ENCODE peak calls at places on chromosome X, in five cellular contexts. J is choroid plexus epithelial cell, Y is stomach, H is mesothelial cell of epicardium, E is psoas muscle. X is an unnamed sample.

GRCh38 chrX:23803931-23804381 is 21.0 kb downstream of the SAT1 start:
- DNase-seq in J (peak), Y (peak), H (no peak), E (peak), X (no peak)

GRCh38 chrX:152138388-152138784 is at the start of gene MAGEA10:
- DNase-seq in J (no peak), Y (no peak), H (no peak), E (no peak), X (no peak)

GRCh38 chrX:39000802-39001201 is 199.5 kb downstream of the MID1IP1 start:
- DNase-seq in J (no peak), Y (no peak), H (no peak), E (no peak), X (no peak)

GRCh38 chrX:74343970-74344622 is 40.1 kb downstream of the ZCCHC13 start:
- DNase-seq in J (peak), Y (peak), H (no peak), E (no peak), X (no peak)

GRCh38 chrX:68894513-68895338 is 65.9 kb downstream of the EFNB1 start:
- DNase-seq in J (peak), Y (peak), H (no peak), E (peak), X (no peak)

GRCh38 chrX:153474718-153475117 is 4.3 kb upstream of the HAUS7 start:
- DNase-seq in J (peak), Y (peak), H (peak), E (peak), X (peak)

GRCh38 chrX:41512394-41512793 is 65.3 kb downstream of the NYX start:
- DNase-seq in J (no peak), Y (no peak), H (no peak), E (no peak), X (no peak)

GRCh38 chrX:2690856-2691542 is at the start of gene CD99:
- DNase-seq in J (peak), Y (peak), H (peak), E (peak), X (peak)

GRCh38 chrX:22373766-22374165 is 101.1 kb downstream of the CBLL2 start:
- DNase-seq in J (no peak), Y (no peak), H (no peak), E (no peak), X (no peak)

GRCh38 chrX:100076031-100076430 is 334.0 kb downstream of the PCDH19 start:
- DNase-seq in J (no peak), Y (no peak), H (no peak), E (no peak), X (no peak)

GRCh38 chrX:100070334-100070849 is 339.7 kb downstream of the PCDH19 start:
- DNase-seq in J (no peak), Y (no peak), H (no peak), E (no peak), X (no peak)

DNA sequence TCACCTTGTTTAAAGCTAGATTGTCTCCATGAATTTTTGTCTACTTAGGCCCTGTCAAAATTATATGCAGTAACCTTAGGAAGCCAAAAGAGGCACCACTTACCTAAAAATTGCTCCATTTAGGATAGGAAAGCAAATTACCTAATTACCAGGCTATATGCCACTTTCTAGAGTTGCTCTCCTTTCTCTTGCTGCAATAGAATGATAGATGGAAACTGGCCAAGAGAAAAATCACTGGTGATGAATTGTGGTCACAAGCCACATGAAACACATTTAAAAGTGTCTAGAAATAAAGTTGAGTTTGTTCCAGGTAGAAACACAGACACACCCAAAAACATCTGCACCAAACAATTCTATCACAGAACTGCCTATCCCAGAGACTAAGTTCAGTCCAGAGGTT is 337.8 kb downstream of the PCDH19 start:
- DNase-seq in J (no peak), Y (no peak), H (no peak), E (no peak), X (no peak)
- TF ChIP-seq CTCF in J (no peak), Y (no peak), H (no peak), E (no peak), X (no peak)

GRCh38 chrX:119206203-119206602 is 29.9 kb upstream of the PGRMC1 start:
- DNase-seq in J (no peak), Y (no peak), H (no peak), E (no peak), X (no peak)
- TF ChIP-seq CTCF in J (no peak), Y (no peak), H (no peak), E (no peak), X (no peak)

GRCh38 chrX:6645216-6645615 is 110.3 kb upstream of the VCX3A start:
- DNase-seq in J (no peak), Y (no peak), H (no peak), E (no peak), X (no peak)

GRCh38 chrX:6640727-6641126 is 105.8 kb upstream of the VCX3A start:
- DNase-seq in J (no peak), Y (no peak), H (no peak), E (no peak), X (no peak)

DNA sequence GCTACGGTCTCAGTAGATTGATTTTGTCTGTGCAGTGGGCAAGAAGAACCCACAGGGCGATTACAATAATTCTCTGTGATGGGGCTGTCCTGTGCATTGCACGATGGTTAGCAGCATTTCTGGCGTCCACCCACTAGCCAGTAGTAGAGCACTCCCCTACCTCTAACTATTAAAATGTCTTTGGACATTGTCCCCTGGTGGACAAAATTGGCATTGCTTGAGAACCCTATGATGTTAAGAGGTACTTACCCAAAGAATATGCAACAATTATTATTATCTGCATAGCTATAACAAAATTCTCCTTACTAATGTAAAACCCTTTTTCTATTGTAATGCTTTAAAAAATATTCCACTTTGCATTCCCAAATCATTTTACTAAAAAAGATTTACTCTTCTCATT is 109.5 kb upstream of the VCX3A start:
- DNase-seq in J (no peak), Y (no peak), H (no peak), E (no peak), X (no peak)
- TF ChIP-seq CTCF in J (no peak), Y (no peak), H (peak), E (no peak), X (no peak)

GRCh38 chrX:125407314-125407713 is 87.6 kb downstream of the TEX13C start:
- DNase-seq in J (no peak), Y (no peak), H (no peak), E (no peak), X (no peak)

GRCh38 chrX:125405339-125405738 is 85.7 kb downstream of the TEX13C start:
- DNase-seq in J (no peak), Y (no peak), H (no peak), E (no peak), X (no peak)

GRCh38 chrX:125404667-125405160 is 85.0 kb downstream of the TEX13C start:
- DNase-seq in J (no peak), Y (no peak), H (no peak), E (no peak), X (no peak)

GRCh38 chrX:125398959-125399440 is 79.3 kb downstream of the TEX13C start:
- DNase-seq in J (no peak), Y (no peak), H (no peak), E (no peak), X (no peak)

DNA sequence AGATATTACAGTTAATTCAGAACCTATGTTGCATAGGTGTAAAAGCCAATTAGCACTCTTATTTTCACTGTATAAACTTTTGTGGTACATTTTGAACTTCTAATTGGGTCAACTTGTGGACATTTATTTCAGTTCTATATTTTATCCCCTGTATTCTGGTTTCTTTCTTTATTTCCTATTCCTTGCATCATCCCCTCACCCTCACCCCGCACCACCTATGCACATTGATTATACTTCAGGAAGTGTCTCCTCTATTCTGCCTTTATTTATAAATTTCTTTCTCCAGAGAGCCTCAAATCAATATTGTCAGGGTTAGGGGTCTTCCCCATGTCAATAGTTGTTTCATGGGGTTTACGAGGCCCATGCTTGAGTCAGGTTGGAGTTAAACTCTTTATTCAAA is 83.1 kb downstream of the TEX13C start:
- DNase-seq in J (no peak), Y (no peak), H (no peak), E (no peak), X (no peak)
- TF ChIP-seq CTCF in J (no peak), Y (no peak), H (no peak), E (no peak), X (no peak)

GRCh38 chrX:108117988-108118387 is 26.4 kb downstream of the ATG4A start:
- DNase-seq in J (no peak), Y (no peak), H (no peak), E (no peak), X (no peak)

GRCh38 chrX:108114541-108114940 is 23.0 kb downstream of the ATG4A start:
- DNase-seq in J (no peak), Y (no peak), H (no peak), E (no peak), X (no peak)
- TF ChIP-seq CTCF in J (no peak), Y (no peak), H (no peak), E (no peak), X (no peak)

X was measured in activated B cell treated with CpG ODN at 0.5 μM for 24 hours.